ENCODE peak calls at places on chromosomes 13 and 19, in eight cellular contexts. B, M, T, X, E, A, I and S are unnamed samples.

GRCh38 chr13:111337206-111337605 is 16.8 kb downstream of the TEX29 start:
- DNase-seq in X (no peak), T (no peak), M (no peak), I (no peak), E (peak; percentile 52), B (peak; percentile 96), A (no peak), S (no peak)

GRCh38 chr19:46049597-46049996 is 8.8 kb upstream of the IGFL4 start:
- DNase-seq in B (no peak), X (no peak), I (no peak), M (no peak), A (no peak), T (no peak), E (no peak), S (no peak)

GRCh38 chr19:54448774-54449700 is at the start of gene LENG8:
- DNase-seq in M (peak; percentile 95), I (peak; percentile 95), E (peak; percentile 97), A (peak; percentile 98), T (peak; percentile 69), X (peak; percentile 98), B (peak; percentile 99), S (peak; percentile 99)

GRCh38 chr19:54388001-54388802 is 23.5 kb upstream of the LAIR1 start:
- DNase-seq in I (no peak), E (no peak), A (peak; percentile 23), B (no peak), X (peak; percentile 55), M (no peak), T (no peak), S (peak; percentile 26)

GRCh38 chr19:6060600-6061391 is 49.5 kb downstream of the RFX2 start:
- DNase-seq in A (peak; percentile 6), B (peak; percentile 88), T (no peak), M (no peak), I (peak; percentile 74), E (peak; percentile 89), X (peak; percentile 55), S (peak; percentile 71)

GRCh38 chr19:582497-583197 is 7.0 kb upstream of the HCN2 start:
- DNase-seq in B (no peak), E (no peak), A (no peak), T (no peak), X (no peak), M (no peak), I (no peak), S (no peak)

GRCh38 chr19:4068058-4068966 is 1.6 kb upstream of the ZBTB7A start:
- DNase-seq in E (no peak), M (no peak), I (no peak), T (no peak), A (no peak), X (no peak), B (no peak), S (no peak)

GRCh38 chr19:3547301-3547731 is 8.3 kb downstream of the TEKTIP1 start:
- DNase-seq in A (no peak), X (peak; percentile 44), B (peak; percentile 17), M (no peak), I (no peak), T (no peak), E (no peak), S (peak; percentile 67)

GRCh38 chr19:14795078-14795721 is 16.8 kb upstream of the ADGRE2 start:
- DNase-seq in X (no peak), B (no peak), T (no peak), E (no peak), I (no peak), A (no peak), M (no peak), S (no peak)

GRCh38 chr13:34750078-34750703 is 191.9 kb upstream of the NBEA start:
- DNase-seq in I (no peak), T (no peak), B (no peak), X (no peak), A (peak; percentile 40), M (no peak), E (no peak), S (no peak)

GRCh38 chr13:112576768-112577167 is 11.2 kb downstream of the TUBGCP3 start:
- DNase-seq in M (no peak), B (no peak), T (no peak), I (no peak), A (no peak), E (no peak), X (no peak), S (no peak)

GRCh38 chr13:60583196-60583908 is 186.3 kb downstream of the TDRD3 start:
- DNase-seq in A (no peak), M (peak; percentile 22), X (no peak), E (no peak), T (no peak), I (no peak), B (peak; percentile 89), S (peak; percentile 42)

GRCh38 chr13:112186091-112186490 is 119.1 kb downstream of the SOX1 start:
- DNase-seq in B (no peak), T (no peak), A (no peak), M (no peak), I (no peak), E (no peak), X (no peak), S (peak; percentile 31)

GRCh38 chr19:48354332-48354992 is 9.3 kb downstream of the TMEM143 start:
- DNase-seq in B (no peak), T (no peak), M (no peak), E (no peak), A (no peak), X (no peak), I (no peak), S (no peak)

GRCh38 chr13:75550159-75550567 is 572 bp downstream of the UCHL3 start:
- DNase-seq in B (peak; percentile 62), M (no peak), A (no peak), T (peak; percentile 20), I (peak; percentile 51), E (peak; percentile 84), X (peak; percentile 24), S (no peak)

GRCh38 chr19:13153627-13154240 is 3.5 kb downstream of the IER2 start:
- DNase-seq in M (no peak), X (no peak), A (no peak), B (peak; percentile 49), T (no peak), I (no peak), E (no peak), S (no peak)

GRCh38 chr13:100381595-100382224 is 206.9 kb downstream of the GGACT start:
- DNase-seq in B (no peak), A (no peak), T (no peak), M (no peak), I (no peak), X (no peak), E (no peak), S (no peak)

GRCh38 chr13:54637377-54637776 is 1608.8 kb downstream of the OLFM4 start:
- DNase-seq in I (no peak), T (no peak), E (peak; percentile 35), X (no peak), M (no peak), A (no peak), B (no peak), S (no peak)